ENCODE peak calls at places on chromosomes 4 and X, in nine cellular contexts. H is GM04504, Z is epithelial cell of esophagus, F is cardiac fibroblast, Q is NCI-H1092 treated with DMSO at 0.1 percent for 48 hours, M is H9, W is H7, C is HT1080, V is PC-9. T is an unnamed sample.

GRCh38 chr4:165668694-165669093 is 204.3 kb upstream of the TLL1 start:
- DNase-seq in H (no peak), Z (peak; percentile 35), F (peak; percentile 48), Q (no peak), M (no peak), W (no peak), C (peak; percentile 4), V (no peak), T (peak; percentile 51)

GRCh38 chr4:152451496-152451895 is 84.4 kb downstream of the FBXW7 start:
- DNase-seq in H (no peak), Z (no peak), F (no peak), Q (no peak), M (no peak), W (no peak), C (no peak), V (no peak), T (no peak)

GRCh38 chr4:142840516-142841123 is 5.5 kb downstream of the INPP4B start:
- DNase-seq in H (no peak), Z (peak; percentile 61), F (peak; percentile 77), Q (no peak), M (no peak), W (no peak), C (no peak), V (no peak), T (peak; percentile 41)

GRCh38 chr4:40856836-40857362 is 107.1 kb downstream of the NSUN7 start:
- DNase-seq in H (no peak), Z (peak; percentile 78), F (peak; percentile 11), Q (peak; percentile 76), M (peak; percentile 91), W (peak; percentile 98), C (no peak), V (peak; percentile 69), T (peak; percentile 66)

GRCh38 chr4:37453004-37453360 is 208.4 kb downstream of the NWD2 start:
- DNase-seq in H (peak; percentile 4), Z (peak; percentile 92), F (peak; percentile 82), Q (peak; percentile 74), M (peak; percentile 68), W (peak; percentile 73), C (peak; percentile 57), V (peak; percentile 66), T (peak; percentile 53)

GRCh38 chr4:188783606-188784157 is 644.4 kb downstream of the TRIML1 start:
- DNase-seq in H (no peak), Z (no peak), F (no peak), Q (no peak), M (no peak), W (no peak), C (no peak), V (no peak), T (no peak)

GRCh38 chr4:39446842-39447573 is 11.7 kb downstream of the RPL9 start:
- DNase-seq in H (peak; percentile 13), Z (peak; percentile 85), F (peak; percentile 75), Q (no peak), M (peak; percentile 82), W (peak; percentile 77), C (no peak), V (peak; percentile 29), T (peak; percentile 59)

GRCh38 chrX:69034451-69034850 is 130.8 kb downstream of the PJA1 start:
- DNase-seq in H (no peak), Z (no peak), F (no peak), Q (no peak), M (no peak), W (no peak), C (no peak), V (no peak), T (no peak)

GRCh38 chr4:66372706-66373105 is 702.4 kb upstream of the EPHA5 start:
- DNase-seq in H (no peak), Z (no peak), F (peak; percentile 52), Q (no peak), M (no peak), W (no peak), C (no peak), V (no peak), T (no peak)

GRCh38 chr4:111641813-111642579 is 503.3 kb upstream of the FAM241A start:
- DNase-seq in H (peak; percentile 81), Z (peak; percentile 92), F (peak; percentile 94), Q (peak; percentile 75), M (peak; percentile 67), W (peak; percentile 49), C (peak; percentile 75), V (peak; percentile 68), T (peak; percentile 95)

GRCh38 chrX:47723689-47724088 is 64.7 kb upstream of the UXT start:
- DNase-seq in H (no peak), Z (no peak), F (no peak), Q (no peak), M (peak; percentile 54), W (peak; percentile 40), C (no peak), V (no peak), T (no peak)

GRCh38 chr4:119627267-119628190 is 1.1 kb downstream of the PDE5A start:
- DNase-seq in H (peak; percentile 35), Z (peak; percentile 57), F (peak; percentile 49), Q (peak; percentile 74), M (peak; percentile 74), W (peak; percentile 89), C (peak; percentile 39), V (peak; percentile 51), T (peak; percentile 80)

GRCh38 chr4:109014593-109015412 is 251.9 kb upstream of the ETNPPL start:
- DNase-seq in H (no peak), Z (no peak), F (no peak), Q (no peak), M (no peak), W (no peak), C (no peak), V (no peak), T (no peak)

GRCh38 chr4:89175611-89176010 is 64.3 kb downstream of the TIGD2 start:
- DNase-seq in H (no peak), Z (no peak), F (no peak), Q (no peak), M (no peak), W (no peak), C (no peak), V (no peak), T (no peak)

GRCh38 chr4:7425171-7425570 is 9.6 kb downstream of the PSAPL1 start:
- DNase-seq in H (no peak), Z (no peak), F (no peak), Q (no peak), M (peak; percentile 21), W (peak; percentile 32), C (no peak), V (no peak), T (no peak)

T was measured in fibroblast of lung.